ENCODE peak calls at places on chromosome 22, in seven cellular contexts. K is endodermal cell, V is MM.1S, G is H1, B is right lobe of liver, N is heart left ventricle, Y is colonic mucosa. P is an unnamed sample.

GRCh38 chr22:27650572-27650971 is 151.0 kb downstream of the MN1 start:
- DNase-seq in B (no peak), Y (no peak), G (no peak), K (no peak), N (no peak), V (no peak), P (no peak)

GRCh38 chr22:47601666-47602065 is 839.2 kb downstream of the TBC1D22A start:
- DNase-seq in G (no peak), N (no peak), V (no peak), Y (no peak), K (peak; percentile 9), B (no peak), P (no peak)

GRCh38 chr22:27804683-27805297 is 3.2 kb upstream of the MN1 start:
- DNase-seq in B (peak; percentile 60), K (peak; percentile 90), G (peak; percentile 86), V (peak; percentile 28), Y (peak; percentile 64), N (peak; percentile 82), P (no peak)

GRCh38 chr22:23245045-23245798 is 64.9 kb downstream of the BCR start:
- DNase-seq in Y (no peak), V (no peak), N (no peak), K (no peak), B (no peak), G (no peak), P (no peak)

GRCh38 chr22:41940853-41941765 is 5.8 kb downstream of the CENPM start:
- DNase-seq in G (peak; percentile 95), K (peak; percentile 96), V (peak; percentile 80), N (peak; percentile 89), B (peak; percentile 79), Y (peak; percentile 89), P (peak; percentile 30)

GRCh38 chr22:19480173-19480568 is 451 bp downstream of the CDC45 start:
- DNase-seq in G (no peak), B (no peak), N (no peak), K (no peak), Y (no peak), V (no peak), P (no peak)

GRCh38 chr22:24247011-24247507 is 2.2 kb upstream of the GGT5 start:
- DNase-seq in Y (no peak), G (no peak), V (no peak), N (no peak), B (no peak), K (no peak), P (no peak)

GRCh38 chr22:32661737-32662586 is 139.5 kb upstream of the TIMP3 start:
- DNase-seq in N (no peak), B (no peak), K (no peak), V (no peak), Y (no peak), G (no peak), P (no peak)

GRCh38 chr22:37485006-37485713 is 1.0 kb downstream of the MFNG start:
- DNase-seq in Y (no peak), K (no peak), N (peak; percentile 59), B (peak; percentile 60), G (no peak), V (peak; percentile 45), P (no peak)

GRCh38 chr22:27487600-27488450 is 313.7 kb downstream of the MN1 start:
- DNase-seq in K (no peak), G (no peak), V (no peak), B (peak; percentile 55), N (no peak), Y (peak; percentile 27), P (no peak)

GRCh38 chr22:36409911-36410756 is 22.4 kb upstream of the MYH9 start:
- DNase-seq in G (peak; percentile 90), K (peak; percentile 99), B (peak; percentile 94), Y (peak; percentile 96), N (peak; percentile 90), V (no peak), P (peak; percentile 18)
- TF ChIP-seq CTCF in G (no peak), K (peak; percentile 63), B (no peak), Y (no peak), N (no peak), V (no peak), P (no peak)

DNA sequence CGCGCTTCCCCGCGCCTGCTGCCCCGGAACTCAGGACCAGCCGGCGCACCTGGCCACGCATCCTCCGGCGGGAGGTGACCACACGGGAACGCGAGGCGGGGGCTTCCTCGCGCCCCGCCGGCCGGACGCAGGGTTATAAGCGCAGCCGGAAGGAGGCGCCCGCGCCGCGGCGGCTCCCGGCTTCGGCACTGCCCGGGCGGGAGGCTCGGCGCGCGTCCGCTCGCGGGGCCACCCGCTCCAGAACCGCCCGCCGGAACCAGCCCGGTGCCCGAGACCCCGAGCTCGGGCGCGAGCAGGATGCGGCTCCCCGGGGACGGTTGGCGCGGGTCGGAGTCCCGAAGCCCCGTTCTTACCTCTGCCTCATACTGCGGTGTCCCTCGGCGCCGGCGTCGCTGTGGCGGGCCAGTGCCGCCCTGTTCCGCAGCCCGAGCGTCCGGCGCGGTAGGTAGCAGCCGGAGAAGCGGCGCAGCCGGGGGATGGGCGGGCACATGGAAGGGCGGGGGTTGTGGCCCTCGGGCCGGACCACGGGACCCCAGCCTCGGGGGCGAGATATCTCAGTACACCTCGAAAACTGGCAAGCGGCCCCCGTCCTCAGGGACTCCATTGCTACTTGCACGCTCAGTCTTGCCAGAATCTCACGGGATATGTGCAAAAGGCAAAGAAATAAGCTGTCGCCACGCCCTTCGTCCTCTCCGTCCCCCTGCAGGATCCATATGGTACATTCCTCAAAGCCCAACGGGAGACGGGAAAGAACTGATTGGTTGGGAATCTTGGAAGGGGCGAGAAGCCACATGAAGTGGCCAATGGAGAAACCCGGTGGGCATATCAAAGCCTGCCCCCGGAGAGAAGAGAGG is 23.1 kb downstream of the MICAL3 start:
- DNase-seq in G (peak; percentile 95), V (peak; percentile 97), N (peak; percentile 93), B (peak; percentile 93), K (peak; percentile 94), Y (peak; percentile 92), P (peak; percentile 65)
- H3K4me1 ChIP-seq in G (no peaks in the 10 kb centered on the region), V (peaks cover 30% of the 10 kb centered on the region), N (peaks cover 5% of the 10 kb centered on the region), B (no peaks in the 10 kb centered on the region), K (no peaks in the 10 kb centered on the region), Y (peaks cover 9% of the 10 kb centered on the region), P (peaks cover 6% of the 10 kb centered on the region)

GRCh38 chr22:39496131-39496838 is 5.8 kb upstream of the MIEF1 start:
- DNase-seq in K (peak; percentile 90), B (peak; percentile 75), Y (peak; percentile 79), G (peak; percentile 76), N (peak; percentile 88), V (peak; percentile 63), P (no peak)
- TF ChIP-seq CTCF in K (peak; percentile 89), B (peak; percentile 71), Y (peak; percentile 80), G (peak; percentile 80), N (peak; percentile 70), V (peak; percentile 86), P (peak; percentile 73)

GRCh38 chr22:44758970-44759365 is 6.6 kb downstream of the ARHGAP8 start:
- DNase-seq in B (no peak), G (no peak), K (no peak), Y (no peak), N (no peak), V (no peak), P (no peak)
- H3K4me1 ChIP-seq in B (no peaks in the 10 kb centered on the region), G (peaks cover 22% of the 10 kb centered on the region), K (peaks cover under 1% of the 10 kb centered on the region), Y (peaks cover 4% of the 10 kb centered on the region), N (no peaks in the 10 kb centered on the region), V (no peaks in the 10 kb centered on the region), P (no peaks in the 10 kb centered on the region)

GRCh38 chr22:48782817-48783511 is 1044.7 kb downstream of the BRD1 start:
- DNase-seq in K (peak; percentile 75), N (no peak), V (no peak), Y (no peak), B (no peak), G (peak; percentile 56), P (no peak)
- TF ChIP-seq CTCF in K (peak; percentile 85), N (no peak), V (peak; percentile 15), Y (no peak), B (peak; percentile 6), G (peak; percentile 71), P (no peak)

DNA sequence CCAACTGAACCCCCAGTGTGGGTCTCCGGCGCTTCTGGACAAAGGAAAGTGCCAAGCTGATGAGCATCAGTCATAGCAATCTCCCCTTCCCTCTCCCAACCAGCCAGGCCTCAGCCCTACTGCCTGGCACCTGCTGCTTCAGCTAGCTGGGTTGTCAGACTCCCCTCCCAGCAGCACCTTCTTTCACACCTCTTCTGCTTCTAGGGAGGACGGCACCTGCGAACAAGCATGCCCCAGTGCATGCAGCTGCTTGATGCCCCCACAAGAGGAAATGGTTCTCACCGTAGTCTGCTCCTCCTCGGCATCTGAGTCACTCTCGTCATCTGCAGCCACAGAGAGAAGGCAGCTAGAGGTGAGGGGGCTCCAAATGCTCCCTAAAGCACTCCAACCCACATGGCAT is 25.4 kb downstream of the THOC5 start:
- DNase-seq in K (no peak), B (no peak), V (no peak), G (no peak), N (no peak), Y (no peak), P (no peak)
- H3K4me1 ChIP-seq in K (no peaks in the 10 kb centered on the region), B (no peaks in the 10 kb centered on the region), V (no peaks in the 10 kb centered on the region), G (no peaks in the 10 kb centered on the region), N (no peaks in the 10 kb centered on the region), Y (no peaks in the 10 kb centered on the region), P (no peaks in the 10 kb centered on the region)

GRCh38 chr22:43142881-43143562 is at the start of gene MCAT:
- DNase-seq in G (peak; percentile 90), Y (peak; percentile 85), V (peak; percentile 89), K (peak; percentile 91), B (peak; percentile 87), N (peak; percentile 90), P (peak; percentile 40)
- TF ChIP-seq CTCF in G (no peak), Y (no peak), V (no peak), K (no peak), B (no peak), N (no peak), P (no peak)

GRCh38 chr22:21861856-21862255 is 5.6 kb downstream of the MAPK1 start:
- DNase-seq in Y (no peak), N (no peak), K (no peak), G (no peak), V (no peak), B (no peak), P (no peak)
- H3K4me1 ChIP-seq in Y (peaks cover 30% of the 10 kb centered on the region), N (peaks cover 54% of the 10 kb centered on the region), K (peaks cover 11% of the 10 kb centered on the region), G (peaks cover 12% of the 10 kb centered on the region), V (peaks cover 11% of the 10 kb centered on the region), B (no peaks in the 10 kb centered on the region), P (peaks cover 60% of the 10 kb centered on the region)